ENCODE peak calls at places on chromosomes 11 and 22, in nine cellular contexts. One of them, this sample, is unnamed.

GRCh38 chr22:45503816-45504702 is 1.4 kb downstream of the FBLN1 start:
- DNase-seq in lower lobe of right lung: peak
- DNase-seq in transverse colon: no peak
- DNase-seq in heart right ventricle: no peak
- DNase-seq in cardiac muscle cell: no peak
- DNase-seq in lower leg skin: no peak
- DNase-seq in astrocyte of the spinal cord: peak
- DNase-seq in cardiac fibroblast: peak
- DNase-seq in epithelial cell of esophagus: no peak
- DNase-seq in this sample: peak

GRCh38 chr22:44497218-44497903 is 672 bp downstream of the RTL6 start:
- DNase-seq in lower lobe of right lung: no peak
- DNase-seq in transverse colon: peak
- DNase-seq in heart right ventricle: no peak
- DNase-seq in cardiac muscle cell: no peak
- DNase-seq in lower leg skin: peak
- DNase-seq in astrocyte of the spinal cord: peak
- DNase-seq in cardiac fibroblast: peak
- DNase-seq in epithelial cell of esophagus: no peak
- DNase-seq in this sample: peak

GRCh38 chr11:119254239-119254638 is 48.1 kb downstream of the CBL start:
- DNase-seq in lower lobe of right lung: no peak
- DNase-seq in transverse colon: no peak
- DNase-seq in heart right ventricle: no peak
- DNase-seq in cardiac muscle cell: no peak
- DNase-seq in lower leg skin: no peak
- DNase-seq in astrocyte of the spinal cord: no peak
- DNase-seq in cardiac fibroblast: no peak
- DNase-seq in epithelial cell of esophagus: no peak
- DNase-seq in this sample: peak

GRCh38 chr11:128497057-128497957 is 90.1 kb downstream of the ETS1 start:
- DNase-seq in lower lobe of right lung: no peak
- DNase-seq in transverse colon: no peak
- DNase-seq in heart right ventricle: no peak
- DNase-seq in cardiac muscle cell: no peak
- DNase-seq in lower leg skin: no peak
- DNase-seq in astrocyte of the spinal cord: peak
- DNase-seq in cardiac fibroblast: peak
- DNase-seq in epithelial cell of esophagus: peak
- DNase-seq in this sample: peak

GRCh38 chr22:35959121-35959800 is 69.4 kb downstream of the RBFOX2 start:
- DNase-seq in lower lobe of right lung: no peak
- DNase-seq in transverse colon: no peak
- DNase-seq in heart right ventricle: no peak
- DNase-seq in cardiac muscle cell: no peak
- DNase-seq in lower leg skin: no peak
- DNase-seq in astrocyte of the spinal cord: no peak
- DNase-seq in cardiac fibroblast: no peak
- DNase-seq in epithelial cell of esophagus: no peak
- DNase-seq in this sample: no peak

GRCh38 chr22:47107431-47107830 is 345.0 kb downstream of the TBC1D22A start:
- DNase-seq in lower lobe of right lung: no peak
- DNase-seq in transverse colon: no peak
- DNase-seq in heart right ventricle: no peak
- DNase-seq in cardiac muscle cell: no peak
- DNase-seq in lower leg skin: no peak
- DNase-seq in astrocyte of the spinal cord: peak
- DNase-seq in cardiac fibroblast: peak
- DNase-seq in epithelial cell of esophagus: peak
- DNase-seq in this sample: no peak

GRCh38 chr11:68371176-68372041 is 59.0 kb downstream of the LRP5 start:
- DNase-seq in lower lobe of right lung: no peak
- DNase-seq in transverse colon: peak
- DNase-seq in heart right ventricle: peak
- DNase-seq in cardiac muscle cell: no peak
- DNase-seq in lower leg skin: no peak
- DNase-seq in astrocyte of the spinal cord: no peak
- DNase-seq in cardiac fibroblast: peak
- DNase-seq in epithelial cell of esophagus: peak
- DNase-seq in this sample: no peak

GRCh38 chr11:80165763-80166162 is 724.9 kb upstream of the TENM4 start:
- DNase-seq in lower lobe of right lung: no peak
- DNase-seq in transverse colon: no peak
- DNase-seq in heart right ventricle: no peak
- DNase-seq in cardiac muscle cell: no peak
- DNase-seq in lower leg skin: no peak
- DNase-seq in astrocyte of the spinal cord: no peak
- DNase-seq in cardiac fibroblast: no peak
- DNase-seq in epithelial cell of esophagus: peak
- DNase-seq in this sample: no peak

GRCh38 chr22:27348634-27349033 is 452.9 kb downstream of the MN1 start:
- DNase-seq in lower lobe of right lung: no peak
- DNase-seq in transverse colon: no peak
- DNase-seq in heart right ventricle: no peak
- DNase-seq in cardiac muscle cell: no peak
- DNase-seq in lower leg skin: no peak
- DNase-seq in astrocyte of the spinal cord: no peak
- DNase-seq in cardiac fibroblast: peak
- DNase-seq in epithelial cell of esophagus: peak
- DNase-seq in this sample: no peak

GRCh38 chr11:8204596-8204995 is 35.8 kb upstream of the RIC3 start:
- DNase-seq in lower lobe of right lung: no peak
- DNase-seq in transverse colon: no peak
- DNase-seq in heart right ventricle: no peak
- DNase-seq in cardiac muscle cell: no peak
- DNase-seq in lower leg skin: peak
- DNase-seq in astrocyte of the spinal cord: no peak
- DNase-seq in cardiac fibroblast: no peak
- DNase-seq in epithelial cell of esophagus: no peak
- DNase-seq in this sample: no peak

GRCh38 chr11:91773090-91773489 is 451.5 kb upstream of the FAT3 start:
- DNase-seq in lower lobe of right lung: no peak
- DNase-seq in transverse colon: no peak
- DNase-seq in heart right ventricle: no peak
- DNase-seq in cardiac muscle cell: no peak
- DNase-seq in lower leg skin: no peak
- DNase-seq in astrocyte of the spinal cord: no peak
- DNase-seq in cardiac fibroblast: peak
- DNase-seq in epithelial cell of esophagus: no peak
- DNase-seq in this sample: no peak

GRCh38 chr11:133306019-133306418 is 226.3 kb downstream of the OPCML start:
- DNase-seq in lower lobe of right lung: no peak
- DNase-seq in transverse colon: no peak
- DNase-seq in heart right ventricle: no peak
- DNase-seq in cardiac muscle cell: peak
- DNase-seq in lower leg skin: no peak
- DNase-seq in astrocyte of the spinal cord: no peak
- DNase-seq in cardiac fibroblast: no peak
- DNase-seq in epithelial cell of esophagus: peak
- DNase-seq in this sample: no peak

GRCh38 chr11:57288771-57289579 is 35.8 kb downstream of the TNKS1BP1 start:
- DNase-seq in lower lobe of right lung: no peak
- DNase-seq in transverse colon: no peak
- DNase-seq in heart right ventricle: no peak
- DNase-seq in cardiac muscle cell: no peak
- DNase-seq in lower leg skin: peak
- DNase-seq in astrocyte of the spinal cord: peak
- DNase-seq in cardiac fibroblast: peak
- DNase-seq in epithelial cell of esophagus: peak
- DNase-seq in this sample: no peak

GRCh38 chr22:47309476-47309875 is 547.0 kb downstream of the TBC1D22A start:
- DNase-seq in lower lobe of right lung: no peak
- DNase-seq in transverse colon: no peak
- DNase-seq in heart right ventricle: no peak
- DNase-seq in cardiac muscle cell: no peak
- DNase-seq in lower leg skin: no peak
- DNase-seq in astrocyte of the spinal cord: no peak
- DNase-seq in cardiac fibroblast: no peak
- DNase-seq in epithelial cell of esophagus: no peak
- DNase-seq in this sample: no peak

GRCh38 chr22:46149493-46149997 is 781 bp upstream of the PPARA start:
- DNase-seq in lower lobe of right lung: peak
- DNase-seq in transverse colon: peak
- DNase-seq in heart right ventricle: peak
- DNase-seq in cardiac muscle cell: peak
- DNase-seq in lower leg skin: no peak
- DNase-seq in astrocyte of the spinal cord: peak
- DNase-seq in cardiac fibroblast: peak
- DNase-seq in epithelial cell of esophagus: no peak
- DNase-seq in this sample: peak

GRCh38 chr22:31248965-31249940 is 37.2 kb downstream of the LIMK2 start:
- DNase-seq in lower lobe of right lung: no peak
- DNase-seq in transverse colon: no peak
- DNase-seq in heart right ventricle: no peak
- DNase-seq in cardiac muscle cell: no peak
- DNase-seq in lower leg skin: no peak
- DNase-seq in astrocyte of the spinal cord: no peak
- DNase-seq in cardiac fibroblast: peak
- DNase-seq in epithelial cell of esophagus: peak
- DNase-seq in this sample: no peak

GRCh38 chr22:37381489-37381888 is 45.8 kb downstream of the ELFN2 start:
- DNase-seq in lower lobe of right lung: no peak
- DNase-seq in transverse colon: no peak
- DNase-seq in heart right ventricle: no peak
- DNase-seq in cardiac muscle cell: no peak
- DNase-seq in lower leg skin: no peak
- DNase-seq in astrocyte of the spinal cord: no peak
- DNase-seq in cardiac fibroblast: no peak
- DNase-seq in epithelial cell of esophagus: no peak
- DNase-seq in this sample: no peak

GRCh38 chr22:48253136-48253535 is 1490.7 kb downstream of the TBC1D22A start:
- DNase-seq in lower lobe of right lung: no peak
- DNase-seq in transverse colon: no peak
- DNase-seq in heart right ventricle: no peak
- DNase-seq in cardiac muscle cell: no peak
- DNase-seq in lower leg skin: peak
- DNase-seq in astrocyte of the spinal cord: no peak
- DNase-seq in cardiac fibroblast: no peak
- DNase-seq in epithelial cell of esophagus: no peak
- DNase-seq in this sample: no peak

GRCh38 chr22:41021039-41021654 is 70.0 kb downstream of the RBX1 start:
- DNase-seq in lower lobe of right lung: peak
- DNase-seq in transverse colon: peak
- DNase-seq in heart right ventricle: peak
- DNase-seq in cardiac muscle cell: no peak
- DNase-seq in lower leg skin: peak
- DNase-seq in astrocyte of the spinal cord: no peak
- DNase-seq in cardiac fibroblast: no peak
- DNase-seq in epithelial cell of esophagus: no peak
- DNase-seq in this sample: peak

GRCh38 chr11:113384551-113384950 is 3.0 kb upstream of the ANKK1 start:
- DNase-seq in lower lobe of right lung: no peak
- DNase-seq in transverse colon: no peak
- DNase-seq in heart right ventricle: no peak
- DNase-seq in cardiac muscle cell: peak
- DNase-seq in lower leg skin: peak
- DNase-seq in astrocyte of the spinal cord: peak
- DNase-seq in cardiac fibroblast: peak
- DNase-seq in epithelial cell of esophagus: peak
- DNase-seq in this sample: no peak
- TF ChIP-seq CTCF in lower lobe of right lung: no peak
- TF ChIP-seq CTCF in transverse colon: no peak
- TF ChIP-seq CTCF in heart right ventricle: no peak
- TF ChIP-seq CTCF in cardiac muscle cell: no peak
- TF ChIP-seq CTCF in lower leg skin: no peak
- TF ChIP-seq CTCF in astrocyte of the spinal cord: no peak
- TF ChIP-seq CTCF in cardiac fibroblast: no peak
- TF ChIP-seq CTCF in epithelial cell of esophagus: no peak
- TF ChIP-seq CTCF in this sample: no peak

GRCh38 chr11:81497202-81497804 is 1236.4 kb downstream of the FAM181B start:
- DNase-seq in lower lobe of right lung: no peak
- DNase-seq in transverse colon: no peak
- DNase-seq in heart right ventricle: no peak
- DNase-seq in cardiac muscle cell: peak
- DNase-seq in lower leg skin: no peak
- DNase-seq in astrocyte of the spinal cord: peak
- DNase-seq in cardiac fibroblast: peak
- DNase-seq in epithelial cell of esophagus: peak
- DNase-seq in this sample: peak
- TF ChIP-seq CTCF in lower lobe of right lung: peak
- TF ChIP-seq CTCF in transverse colon: peak
- TF ChIP-seq CTCF in heart right ventricle: peak
- TF ChIP-seq CTCF in cardiac muscle cell: peak
- TF ChIP-seq CTCF in lower leg skin: no peak
- TF ChIP-seq CTCF in astrocyte of the spinal cord: peak
- TF ChIP-seq CTCF in cardiac fibroblast: peak
- TF ChIP-seq CTCF in epithelial cell of esophagus: peak
- TF ChIP-seq CTCF in this sample: peak

GRCh38 chr22:23856721-23857605 is 712 bp upstream of the SLC2A11 start:
- DNase-seq in lower lobe of right lung: no peak
- DNase-seq in transverse colon: peak
- DNase-seq in heart right ventricle: peak
- DNase-seq in cardiac muscle cell: peak
- DNase-seq in lower leg skin: peak
- DNase-seq in astrocyte of the spinal cord: peak
- DNase-seq in cardiac fibroblast: peak
- DNase-seq in epithelial cell of esophagus: peak
- DNase-seq in this sample: peak
- TF ChIP-seq CTCF in lower lobe of right lung: no peak
- TF ChIP-seq CTCF in transverse colon: peak
- TF ChIP-seq CTCF in heart right ventricle: no peak
- TF ChIP-seq CTCF in cardiac muscle cell: no peak
- TF ChIP-seq CTCF in lower leg skin: no peak
- TF ChIP-seq CTCF in astrocyte of the spinal cord: no peak
- TF ChIP-seq CTCF in cardiac fibroblast: no peak
- TF ChIP-seq CTCF in epithelial cell of esophagus: peak
- TF ChIP-seq CTCF in this sample: no peak

GRCh38 chr11:35614949-35615569 is 3.2 kb upstream of the FJX1 start:
- DNase-seq in lower lobe of right lung: no peak
- DNase-seq in transverse colon: no peak
- DNase-seq in heart right ventricle: no peak
- DNase-seq in cardiac muscle cell: no peak
- DNase-seq in lower leg skin: no peak
- DNase-seq in astrocyte of the spinal cord: no peak
- DNase-seq in cardiac fibroblast: no peak
- DNase-seq in epithelial cell of esophagus: peak
- DNase-seq in this sample: no peak

GRCh38 chr11:35618497-35619029 is 303 bp downstream of the FJX1 start:
- DNase-seq in lower lobe of right lung: peak
- DNase-seq in transverse colon: peak
- DNase-seq in heart right ventricle: peak
- DNase-seq in cardiac muscle cell: peak
- DNase-seq in lower leg skin: no peak
- DNase-seq in astrocyte of the spinal cord: no peak
- DNase-seq in cardiac fibroblast: peak
- DNase-seq in epithelial cell of esophagus: peak
- DNase-seq in this sample: no peak

GRCh38 chr11:35617687-35618496 is at the start of gene FJX1:
- DNase-seq in lower lobe of right lung: peak
- DNase-seq in transverse colon: peak
- DNase-seq in heart right ventricle: peak
- DNase-seq in cardiac muscle cell: peak
- DNase-seq in lower leg skin: peak
- DNase-seq in astrocyte of the spinal cord: peak
- DNase-seq in cardiac fibroblast: peak
- DNase-seq in epithelial cell of esophagus: peak
- DNase-seq in this sample: peak

GRCh38 chr11:35617316-35617686 is 959 bp upstream of the FJX1 start:
- DNase-seq in lower lobe of right lung: no peak
- DNase-seq in transverse colon: no peak
- DNase-seq in heart right ventricle: no peak
- DNase-seq in cardiac muscle cell: no peak
- DNase-seq in lower leg skin: no peak
- DNase-seq in astrocyte of the spinal cord: no peak
- DNase-seq in cardiac fibroblast: no peak
- DNase-seq in epithelial cell of esophagus: no peak
- DNase-seq in this sample: no peak

GRCh38 chr11:35615911-35616900 is 2.1 kb upstream of the FJX1 start:
- DNase-seq in lower lobe of right lung: no peak
- DNase-seq in transverse colon: no peak
- DNase-seq in heart right ventricle: no peak
- DNase-seq in cardiac muscle cell: peak
- DNase-seq in lower leg skin: no peak
- DNase-seq in astrocyte of the spinal cord: peak
- DNase-seq in cardiac fibroblast: peak
- DNase-seq in epithelial cell of esophagus: peak
- DNase-seq in this sample: peak
- TF ChIP-seq CTCF in lower lobe of right lung: peak
- TF ChIP-seq CTCF in transverse colon: peak
- TF ChIP-seq CTCF in heart right ventricle: peak
- TF ChIP-seq CTCF in cardiac muscle cell: peak
- TF ChIP-seq CTCF in lower leg skin: no peak
- TF ChIP-seq CTCF in astrocyte of the spinal cord: peak
- TF ChIP-seq CTCF in cardiac fibroblast: peak
- TF ChIP-seq CTCF in epithelial cell of esophagus: peak
- TF ChIP-seq CTCF in this sample: peak